ENCODE peak calls at places on chromosomes 1 and 21, in five cellular contexts. A, S, J, H and V are unnamed samples.

GRCh38 chr1:52899445-52899894 is 22.1 kb downstream of the ECHDC2 start:
- DNase-seq in S (no peak), A (no peak), H (no peak), J (no peak), V (no peak)

GRCh38 chr1:234978397-234979291 is 150.0 kb downstream of the TOMM20 start:
- DNase-seq in S (peak; percentile 94), A (no peak), H (peak; percentile 69), J (peak; percentile 93), V (peak; percentile 94)

GRCh38 chr1:25878690-25879089 is 3.2 kb upstream of the PAQR7 start:
- DNase-seq in A (no peak), S (no peak), J (peak; percentile 56), H (no peak), V (no peak)

GRCh38 chr1:227883073-227883520 is 64.6 kb downstream of the WNT9A start:
- DNase-seq in S (no peak), H (no peak), J (no peak), A (peak; percentile 54), V (no peak)

GRCh38 chr1:42941640-42942330 is 16.9 kb downstream of the SLC2A1 start:
- DNase-seq in H (peak; percentile 42), A (peak; percentile 86), J (peak; percentile 93), S (no peak), V (peak; percentile 35)

GRCh38 chr1:6001992-6002576 is 9.9 kb upstream of the NPHP4 start:
- DNase-seq in A (peak; percentile 72), S (no peak), J (no peak), H (no peak), V (no peak)

GRCh38 chr1:183585038-183585437 is 5.2 kb downstream of the NCF2 start:
- DNase-seq in A (no peak), S (peak; percentile 69), H (peak; percentile 55), J (peak; percentile 33), V (peak; percentile 53)

GRCh38 chr1:22821027-22821426 is 110.4 kb downstream of the EPHB2 start:
- DNase-seq in J (no peak), A (no peak), H (no peak), S (no peak), V (no peak)

GRCh38 chr1:30379684-30380624 is 343.4 kb downstream of the MATN1 start:
- DNase-seq in H (peak; percentile 62), S (peak; percentile 78), A (no peak), J (no peak), V (peak; percentile 72)

GRCh38 chr1:33321178-33321577 is 280 bp upstream of the A3GALT2 start:
- DNase-seq in S (no peak), J (no peak), H (no peak), A (no peak), V (no peak)

GRCh38 chr1:8020032-8020431 is 6.1 kb downstream of the ERRFI1 start:
- DNase-seq in J (peak; percentile 95), H (no peak), A (no peak), S (no peak), V (no peak)

GRCh38 chr21:33370292-33370691 is 32.9 kb upstream of the IFNGR2 start:
- DNase-seq in S (no peak), A (no peak), H (no peak), J (no peak), V (no peak)

GRCh38 chr1:205458777-205459566 is 3.1 kb upstream of the BLACAT1 start:
- DNase-seq in A (peak; percentile 55), H (peak; percentile 40), J (no peak), S (peak; percentile 27), V (peak; percentile 21)

GRCh38 chr21:45592208-45592619 is 50.0 kb upstream of the SLC19A1 start:
- DNase-seq in J (no peak), A (no peak), H (peak; percentile 97), S (peak; percentile 17), V (peak; percentile 77)

GRCh38 chr1:15413563-15414449 is 4.1 kb downstream of the EFHD2 start:
- DNase-seq in J (no peak), A (no peak), S (no peak), H (no peak), V (no peak)

GRCh38 chr1:119982006-119982405 is 85.7 kb upstream of the ADAM30 start:
- DNase-seq in H (no peak), J (no peak), S (no peak), A (no peak), V (no peak)

GRCh38 chr1:248857201-248857600 is 1.7 kb downstream of the ZNF692 start:
- DNase-seq in H (no peak), S (no peak), J (no peak), A (no peak), V (no peak)

GRCh38 chr1:21638531-21639341 is 30.4 kb downstream of the RAP1GAP start:
- DNase-seq in S (no peak), H (no peak), A (no peak), J (peak; percentile 93), V (no peak)

GRCh38 chr1:64320899-64321624 is 117.6 kb downstream of the UBE2U start:
- DNase-seq in J (no peak), A (no peak), H (no peak), S (no peak), V (no peak)

GRCh38 chr1:204127597-204128242 is 24.1 kb downstream of the ETNK2 start:
- DNase-seq in H (no peak), J (peak; percentile 58), A (peak; percentile 75), S (peak; percentile 63), V (peak; percentile 40)

GRCh38 chr1:5477716-5478115 is 514.5 kb downstream of the NPHP4 start:
- DNase-seq in H (no peak), J (no peak), S (no peak), A (no peak), V (no peak)

GRCh38 chr21:44299458-44300261 is at the start of gene PFKL:
- DNase-seq in S (peak; percentile 81), A (peak; percentile 85), J (peak; percentile 38), H (peak; percentile 84), V (peak; percentile 94)

GRCh38 chr1:41238311-41239094 is 3.6 kb downstream of the SCMH1 start:
- DNase-seq in H (peak; percentile 35), S (no peak), A (no peak), J (peak; percentile 55), V (peak; percentile 45)

GRCh38 chr1:185439727-185440415 is 122.8 kb upstream of the IVNS1ABP start:
- DNase-seq in S (no peak), J (peak; percentile 86), A (no peak), H (peak; percentile 89), V (peak; percentile 70)

GRCh38 chr1:67710417-67710816 is 25.4 kb downstream of the GADD45A start:
- DNase-seq in S (no peak), J (no peak), A (no peak), H (no peak), V (no peak)

GRCh38 chr1:41442697-41443251 is 41.7 kb downstream of the EDN2 start:
- DNase-seq in J (no peak), H (no peak), A (no peak), S (no peak), V (no peak)

GRCh38 chr1:168864266-168864665 is 135.3 kb upstream of the DPT start:
- DNase-seq in J (no peak), A (no peak), H (no peak), S (no peak), V (no peak)

GRCh38 chr1:145935708-145936107 is 8.4 kb upstream of the RBM8A start:
- DNase-seq in S (no peak), J (no peak), A (no peak), H (no peak), V (no peak)

GRCh38 chr1:43936470-43937151 is 3.0 kb downstream of the ARTN start:
- DNase-seq in S (no peak), H (peak; percentile 43), J (no peak), A (no peak), V (no peak)

GRCh38 chr1:218679988-218680743 is 335.0 kb downstream of the TGFB2 start:
- DNase-seq in J (no peak), H (no peak), S (no peak), A (no peak), V (no peak)

GRCh38 chr1:116538527-116538926 is 32.3 kb downstream of the CD58 start:
- DNase-seq in S (no peak), J (peak; percentile 76), A (no peak), H (peak; percentile 77), V (peak; percentile 64)

GRCh38 chr21:44579833-44580144 is 615 bp downstream of the KRTAP10-5 start:
- DNase-seq in A (no peak), H (no peak), J (no peak), S (no peak), V (no peak)

GRCh38 chr1:56286956-56287355 is 292.4 kb downstream of the PLPP3 start:
- DNase-seq in A (no peak), H (no peak), S (no peak), J (peak; percentile 72), V (no peak)

GRCh38 chr1:161175771-161176453 is 1.4 kb downstream of the B4GALT3 start:
- DNase-seq in S (peak; percentile 62), A (no peak), J (no peak), H (peak; percentile 41), V (peak; percentile 69)
- H3K4me3 ChIP-seq in S (peak overlapping the region; percentile 86), A (peak overlapping the region; percentile 77), J (peak overlapping the region; percentile 83), H (peak overlapping the region; percentile 90), V (peak overlapping the region; percentile 74)

GRCh38 chr1:247390116-247390791 is 25.7 kb upstream of the NLRP3 start:
- DNase-seq in S (peak; percentile 86), A (peak; percentile 75), H (peak; percentile 89), J (peak; percentile 44), V (peak; percentile 98)
- H3K4me3 ChIP-seq in S (no peak overlapping the region), A (peak overlapping the region; percentile 46), H (peak overlapping the region; percentile 74), J (no peak overlapping the region), V (no peak overlapping the region)

GRCh38 chr1:11923069-11923826 is 3.0 kb downstream of the KIAA2013 start:
- DNase-seq in J (no peak), A (no peak), H (no peak), S (no peak), V (no peak)
- H3K4me3 ChIP-seq in J (no peak overlapping the region), A (peak overlapping the region; percentile 68), H (peak overlapping the region; percentile 82), S (peak overlapping the region; percentile 75), V (no peak overlapping the region)

GRCh38 chr1:61081135-61081636 is 1.2 kb upstream of the NFIA start:
- DNase-seq in H (no peak), S (no peak), A (no peak), J (peak; percentile 35), V (no peak)

GRCh38 chr1:61079898-61080336 is 2.4 kb upstream of the NFIA start:
- DNase-seq in A (peak; percentile 87), S (no peak), H (no peak), J (peak; percentile 59), V (no peak)

GRCh38 chr1:61081637-61082335 is 575 bp upstream of the NFIA start:
- DNase-seq in S (peak; percentile 81), J (peak; percentile 55), A (peak; percentile 77), H (peak; percentile 32), V (no peak)

GRCh38 chr1:61079276-61079897 is 3.0 kb upstream of the NFIA start:
- DNase-seq in J (no peak), H (no peak), A (no peak), S (no peak), V (no peak)

GRCh38 chr1:61080408-61081134 is 1.8 kb upstream of the NFIA start:
- DNase-seq in A (no peak), H (no peak), S (no peak), J (no peak), V (no peak)
- H3K4me3 ChIP-seq in A (peak overlapping the region; percentile 68), H (peak overlapping the region; percentile 11), S (peak overlapping the region; percentile 83), J (peak overlapping the region; percentile 90), V (no peak overlapping the region)